ENCODE peak calls at places on chromosomes 16 and 17, in six cellular contexts. One of them, this sample, is unnamed.
A peak's percentile ranks its signal among the peaks of the same experiment; 100 is the strongest.

GRCh38 chr16:3029499-3030127 is 5.8 kb downstream of the THOC6 start:
- DNase-seq in CD4-positive, alpha-beta T cell: peak; percentile 47
- DNase-seq in RWPE1: no peak
- DNase-seq in HCT116: no peak
- DNase-seq in astrocyte of the cerebellum: no peak
- DNase-seq in progenitor cell of endocrine pancreas: no peak
- DNase-seq in this sample: no peak

GRCh38 chr17:38707678-38708351 is 2.7 kb downstream of the MLLT6 start:
- DNase-seq in CD4-positive, alpha-beta T cell: no peak
- DNase-seq in RWPE1: no peak
- DNase-seq in HCT116: no peak
- DNase-seq in astrocyte of the cerebellum: no peak
- DNase-seq in progenitor cell of endocrine pancreas: no peak
- DNase-seq in this sample: no peak

GRCh38 chr17:73988110-73988509 is 215.4 kb upstream of the RPL38 start:
- DNase-seq in CD4-positive, alpha-beta T cell: no peak
- DNase-seq in RWPE1: no peak
- DNase-seq in HCT116: no peak
- DNase-seq in astrocyte of the cerebellum: no peak
- DNase-seq in progenitor cell of endocrine pancreas: no peak
- DNase-seq in this sample: no peak

GRCh38 chr16:49557070-49557446 is 183.5 kb downstream of the C16orf78 start:
- DNase-seq in CD4-positive, alpha-beta T cell: no peak
- DNase-seq in RWPE1: no peak
- DNase-seq in HCT116: no peak
- DNase-seq in astrocyte of the cerebellum: no peak
- DNase-seq in progenitor cell of endocrine pancreas: peak; percentile 21
- DNase-seq in this sample: peak; percentile 48

GRCh38 chr17:496761-497586 is 144.4 kb upstream of the RPH3AL start:
- DNase-seq in CD4-positive, alpha-beta T cell: no peak
- DNase-seq in RWPE1: no peak
- DNase-seq in HCT116: no peak
- DNase-seq in astrocyte of the cerebellum: no peak
- DNase-seq in progenitor cell of endocrine pancreas: no peak
- DNase-seq in this sample: no peak

GRCh38 chr16:56288019-56288418 is 96.7 kb downstream of the GNAO1 start:
- DNase-seq in CD4-positive, alpha-beta T cell: no peak
- DNase-seq in RWPE1: no peak
- DNase-seq in HCT116: no peak
- DNase-seq in astrocyte of the cerebellum: no peak
- DNase-seq in progenitor cell of endocrine pancreas: no peak
- DNase-seq in this sample: no peak

GRCh38 chr17:74994440-74994839 is 7.0 kb downstream of the CDR2L start:
- DNase-seq in CD4-positive, alpha-beta T cell: no peak
- DNase-seq in RWPE1: no peak
- DNase-seq in HCT116: no peak
- DNase-seq in astrocyte of the cerebellum: no peak
- DNase-seq in progenitor cell of endocrine pancreas: no peak
- DNase-seq in this sample: no peak

GRCh38 chr17:57517519-57518342 is 227.4 kb downstream of the CCDC182 start:
- DNase-seq in CD4-positive, alpha-beta T cell: no peak
- DNase-seq in RWPE1: no peak
- DNase-seq in HCT116: no peak
- DNase-seq in astrocyte of the cerebellum: no peak
- DNase-seq in progenitor cell of endocrine pancreas: no peak
- DNase-seq in this sample: no peak

GRCh38 chr16:10619271-10619849 is 39.0 kb upstream of the EMP2 start:
- DNase-seq in CD4-positive, alpha-beta T cell: no peak
- DNase-seq in RWPE1: peak; percentile 59
- DNase-seq in HCT116: no peak
- DNase-seq in astrocyte of the cerebellum: no peak
- DNase-seq in progenitor cell of endocrine pancreas: no peak
- DNase-seq in this sample: no peak

GRCh38 chr17:8927395-8927794 is 38.1 kb downstream of the PIK3R5 start:
- DNase-seq in CD4-positive, alpha-beta T cell: no peak
- DNase-seq in RWPE1: no peak
- DNase-seq in HCT116: no peak
- DNase-seq in astrocyte of the cerebellum: no peak
- DNase-seq in progenitor cell of endocrine pancreas: no peak
- DNase-seq in this sample: no peak

GRCh38 chr17:74314877-74315276 is 11.1 kb upstream of the KIF19 start:
- DNase-seq in CD4-positive, alpha-beta T cell: no peak
- DNase-seq in RWPE1: no peak
- DNase-seq in HCT116: no peak
- DNase-seq in astrocyte of the cerebellum: no peak
- DNase-seq in progenitor cell of endocrine pancreas: no peak
- DNase-seq in this sample: no peak

GRCh38 chr16:12171206-12171605 is 194.7 kb downstream of the SNX29 start:
- DNase-seq in CD4-positive, alpha-beta T cell: no peak
- DNase-seq in RWPE1: no peak
- DNase-seq in HCT116: no peak
- DNase-seq in astrocyte of the cerebellum: no peak
- DNase-seq in progenitor cell of endocrine pancreas: no peak
- DNase-seq in this sample: no peak

GRCh38 chr16:3431779-3432219 is 11.5 kb downstream of the ZNF597 start:
- DNase-seq in CD4-positive, alpha-beta T cell: peak; percentile 53
- DNase-seq in RWPE1: no peak
- DNase-seq in HCT116: no peak
- DNase-seq in astrocyte of the cerebellum: no peak
- DNase-seq in progenitor cell of endocrine pancreas: no peak
- DNase-seq in this sample: no peak

GRCh38 chr17:61809816-61810392 is 53.4 kb downstream of the BRIP1 start:
- DNase-seq in CD4-positive, alpha-beta T cell: no peak
- DNase-seq in RWPE1: peak; percentile 12
- DNase-seq in HCT116: no peak
- DNase-seq in astrocyte of the cerebellum: no peak
- DNase-seq in progenitor cell of endocrine pancreas: no peak
- DNase-seq in this sample: no peak

GRCh38 chr17:4497101-4497824 is 1.4 kb upstream of the SPNS2 start:
- DNase-seq in CD4-positive, alpha-beta T cell: no peak
- DNase-seq in RWPE1: peak; percentile 67
- DNase-seq in HCT116: no peak
- DNase-seq in astrocyte of the cerebellum: no peak
- DNase-seq in progenitor cell of endocrine pancreas: no peak
- DNase-seq in this sample: no peak

GRCh38 chr16:30808163-30808562 is 21.2 kb upstream of the ZNF629 start:
- DNase-seq in CD4-positive, alpha-beta T cell: no peak
- DNase-seq in RWPE1: no peak
- DNase-seq in HCT116: no peak
- DNase-seq in astrocyte of the cerebellum: no peak
- DNase-seq in progenitor cell of endocrine pancreas: no peak
- DNase-seq in this sample: no peak

GRCh38 chr16:28192811-28193529 is 18.8 kb downstream of the XPO6 start:
- DNase-seq in CD4-positive, alpha-beta T cell: peak; percentile 69
- DNase-seq in RWPE1: no peak
- DNase-seq in HCT116: no peak
- DNase-seq in astrocyte of the cerebellum: no peak
- DNase-seq in progenitor cell of endocrine pancreas: no peak
- DNase-seq in this sample: no peak

GRCh38 chr17:9424071-9424640 is 151.5 kb downstream of the STX8 start:
- DNase-seq in CD4-positive, alpha-beta T cell: no peak
- DNase-seq in RWPE1: no peak
- DNase-seq in HCT116: no peak
- DNase-seq in astrocyte of the cerebellum: no peak
- DNase-seq in progenitor cell of endocrine pancreas: no peak
- DNase-seq in this sample: no peak

DNA sequence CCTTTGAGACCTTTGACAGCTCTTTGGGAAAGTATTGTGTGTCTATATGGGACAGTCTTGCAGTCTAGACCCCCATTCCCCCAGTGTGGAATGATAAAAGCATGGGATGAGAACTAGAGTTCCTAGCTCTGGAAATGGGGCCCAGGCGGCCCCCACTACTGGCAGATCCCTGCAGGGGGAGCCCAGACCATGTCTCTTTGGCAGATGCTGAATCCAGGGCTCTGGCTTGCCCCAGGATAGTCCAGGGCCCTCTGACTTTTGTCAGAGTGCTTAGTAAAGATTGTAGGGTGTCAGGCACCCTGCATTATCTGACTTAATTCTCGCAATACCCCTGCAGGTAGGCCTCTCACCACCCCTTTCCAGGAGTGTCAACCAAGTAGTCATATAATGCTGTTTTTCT is 8.3 kb downstream of the ALKBH5 start:
- DNase-seq in CD4-positive, alpha-beta T cell: no peak
- DNase-seq in RWPE1: no peak
- DNase-seq in HCT116: no peak
- DNase-seq in astrocyte of the cerebellum: no peak
- DNase-seq in progenitor cell of endocrine pancreas: no peak
- DNase-seq in this sample: no peak
- TF ChIP-seq CTCF in CD4-positive, alpha-beta T cell: no peak
- TF ChIP-seq CTCF in RWPE1: no peak
- TF ChIP-seq CTCF in HCT116: peak; percentile 41
- TF ChIP-seq CTCF in astrocyte of the cerebellum: peak; percentile 46
- TF ChIP-seq CTCF in progenitor cell of endocrine pancreas: peak; percentile 18
- TF ChIP-seq CTCF in this sample: no peak

DNA sequence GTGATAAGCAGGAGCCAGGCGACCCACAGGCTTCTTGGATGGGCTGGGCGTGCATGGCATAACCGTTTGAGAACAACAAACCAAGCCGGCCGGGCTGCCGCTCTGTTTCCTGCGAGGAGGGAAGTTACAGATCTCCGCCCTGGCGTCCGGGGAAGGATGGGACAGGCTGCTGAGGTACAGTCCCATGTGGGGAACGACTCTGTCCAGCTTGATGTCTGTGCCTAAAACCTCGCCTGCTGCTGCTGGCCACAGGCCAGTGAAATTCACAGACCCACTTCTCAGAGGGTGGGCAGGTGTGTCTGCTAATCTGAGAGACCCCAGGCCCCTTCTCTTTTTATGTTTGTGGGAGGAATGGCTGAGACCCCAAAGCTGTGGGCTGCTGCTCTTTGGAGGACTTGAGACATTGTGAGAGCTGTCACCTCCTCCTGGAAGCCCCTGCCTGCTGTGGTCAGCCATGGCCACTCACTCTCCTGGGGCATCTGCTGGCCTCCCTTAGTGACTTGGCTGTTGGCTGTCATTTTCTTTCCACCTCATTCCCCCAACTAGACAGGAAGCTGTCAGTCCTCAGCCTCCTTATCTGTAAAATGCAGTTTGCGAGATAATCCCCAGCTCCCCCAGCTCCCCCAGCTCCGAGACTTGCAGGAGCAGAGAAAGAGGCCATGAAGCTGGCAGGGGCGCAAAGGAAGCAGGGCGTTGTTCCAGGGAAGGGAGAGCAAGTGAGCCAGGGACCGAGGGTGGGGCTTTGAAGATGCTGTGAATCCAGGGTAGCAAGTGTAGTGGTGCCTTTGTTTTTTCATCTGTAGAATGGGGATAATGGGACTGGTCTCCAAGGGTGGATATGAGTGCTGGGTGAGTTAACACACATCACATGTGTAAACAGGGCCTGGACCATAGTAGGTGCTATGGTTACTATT is 51.0 kb downstream of the CMIP start:
- DNase-seq in CD4-positive, alpha-beta T cell: no peak
- DNase-seq in RWPE1: no peak
- DNase-seq in HCT116: no peak
- DNase-seq in astrocyte of the cerebellum: no peak
- DNase-seq in progenitor cell of endocrine pancreas: no peak
- DNase-seq in this sample: no peak
- TF ChIP-seq CTCF in CD4-positive, alpha-beta T cell: no peak
- TF ChIP-seq CTCF in RWPE1: no peak
- TF ChIP-seq CTCF in HCT116: no peak
- TF ChIP-seq CTCF in astrocyte of the cerebellum: no peak
- TF ChIP-seq CTCF in progenitor cell of endocrine pancreas: no peak
- TF ChIP-seq CTCF in this sample: no peak

GRCh38 chr16:7272567-7273158 is 60.0 kb upstream of the RBFOX1 start:
- DNase-seq in CD4-positive, alpha-beta T cell: no peak
- DNase-seq in RWPE1: no peak
- DNase-seq in HCT116: no peak
- DNase-seq in astrocyte of the cerebellum: no peak
- DNase-seq in progenitor cell of endocrine pancreas: no peak
- DNase-seq in this sample: no peak

DNA sequence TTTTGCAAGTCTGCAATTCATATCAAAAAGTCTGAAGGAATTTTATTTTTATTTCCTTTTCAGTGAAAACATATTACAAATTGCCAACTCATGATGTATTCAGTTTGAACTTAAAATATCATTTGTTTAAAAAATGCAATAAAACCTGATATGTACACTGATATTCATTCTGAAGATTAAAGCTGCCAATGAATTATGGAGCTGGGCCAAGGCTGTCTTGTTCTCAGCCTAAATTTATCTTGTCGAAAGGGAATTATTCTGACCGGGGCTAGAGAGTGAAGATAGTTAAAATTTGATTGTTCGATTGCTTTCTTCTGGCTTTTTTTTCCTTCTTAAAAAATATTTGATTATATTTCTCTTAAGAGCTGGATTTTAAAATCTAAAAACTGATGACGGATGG is 54.0 kb upstream of the RBFOX1 start:
- DNase-seq in CD4-positive, alpha-beta T cell: no peak
- DNase-seq in RWPE1: no peak
- DNase-seq in HCT116: no peak
- DNase-seq in astrocyte of the cerebellum: no peak
- DNase-seq in progenitor cell of endocrine pancreas: no peak
- DNase-seq in this sample: no peak
- TF ChIP-seq CTCF in CD4-positive, alpha-beta T cell: no peak
- TF ChIP-seq CTCF in RWPE1: no peak
- TF ChIP-seq CTCF in HCT116: no peak
- TF ChIP-seq CTCF in astrocyte of the cerebellum: no peak
- TF ChIP-seq CTCF in progenitor cell of endocrine pancreas: no peak
- TF ChIP-seq CTCF in this sample: no peak

GRCh38 chr17:28078443-28079229 is 36.2 kb downstream of the NLK start:
- DNase-seq in CD4-positive, alpha-beta T cell: no peak
- DNase-seq in RWPE1: no peak
- DNase-seq in HCT116: no peak
- DNase-seq in astrocyte of the cerebellum: no peak
- DNase-seq in progenitor cell of endocrine pancreas: no peak
- DNase-seq in this sample: no peak
- TF ChIP-seq CTCF in CD4-positive, alpha-beta T cell: no peak
- TF ChIP-seq CTCF in RWPE1: no peak
- TF ChIP-seq CTCF in HCT116: no peak
- TF ChIP-seq CTCF in astrocyte of the cerebellum: no peak
- TF ChIP-seq CTCF in progenitor cell of endocrine pancreas: no peak
- TF ChIP-seq CTCF in this sample: no peak

DNA sequence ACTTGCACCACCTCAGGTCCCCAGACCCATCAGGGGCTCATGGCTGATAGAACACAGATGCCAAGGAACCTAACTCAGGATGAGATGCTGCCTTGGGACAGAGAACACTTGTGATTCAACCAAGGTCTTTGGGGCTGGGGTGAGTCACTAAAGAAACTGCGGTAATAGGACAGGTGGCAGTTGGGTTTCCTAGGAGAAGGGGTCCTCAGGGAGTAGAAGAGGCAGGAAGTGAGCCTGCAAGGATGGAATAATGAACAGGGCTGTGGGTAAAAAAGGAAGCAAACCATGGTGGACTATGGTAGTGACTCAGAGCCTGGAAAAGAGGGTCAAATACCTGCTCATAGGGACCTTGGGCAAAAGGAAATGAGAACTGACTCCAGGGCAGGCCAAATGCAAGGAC is 6.5 kb upstream of the PNPO start:
- DNase-seq in CD4-positive, alpha-beta T cell: no peak
- DNase-seq in RWPE1: no peak
- DNase-seq in HCT116: no peak
- DNase-seq in astrocyte of the cerebellum: no peak
- DNase-seq in progenitor cell of endocrine pancreas: no peak
- DNase-seq in this sample: no peak
- TF ChIP-seq CTCF in CD4-positive, alpha-beta T cell: no peak
- TF ChIP-seq CTCF in RWPE1: no peak
- TF ChIP-seq CTCF in HCT116: no peak
- TF ChIP-seq CTCF in astrocyte of the cerebellum: no peak
- TF ChIP-seq CTCF in progenitor cell of endocrine pancreas: no peak
- TF ChIP-seq CTCF in this sample: no peak